ENCODE peak calls at places on chromosomes 4 and X, in ten cellular contexts. T is BJ, I is dermis microvascular lymphatic vessel endothelial cell, J is lower leg skin, Q is KG1, K is PC-9, F is NCI-H1417, G is EL, N is RWPE1, B is lung microvascular endothelial cell. W is an unnamed sample.

GRCh38 chr4:76883147-76883546 is 14.8 kb downstream of the SOWAHB start:
- DNase-seq in T (no peak), Q (no peak), J (no peak), B (peak; percentile 66), F (no peak), G (peak; percentile 44), N (no peak), K (no peak), I (peak; percentile 88), W (peak; percentile 58)

GRCh38 chr4:26839534-26839951 is 21.1 kb upstream of the STIM2 start:
- DNase-seq in T (peak; percentile 74), G (peak; percentile 57), J (no peak), Q (no peak), K (no peak), F (no peak), I (no peak), N (peak; percentile 19), B (no peak), W (no peak)

GRCh38 chr4:183797445-183798248 is 107.5 kb upstream of the STOX2 start:
- DNase-seq in Q (no peak), B (peak; percentile 30), I (no peak), J (no peak), F (peak; percentile 28), N (peak; percentile 33), G (peak; percentile 20), K (peak; percentile 62), T (no peak), W (no peak)

GRCh38 chrX:50075630-50076349 is 125.0 kb downstream of the AKAP4 start:
- DNase-seq in K (no peak), F (no peak), J (no peak), I (no peak), N (no peak), T (no peak), G (no peak), Q (no peak), B (no peak), W (no peak)

GRCh38 chrX:17039826-17040225 is 93.4 kb downstream of the REPS2 start:
- DNase-seq in I (no peak), J (no peak), T (no peak), B (no peak), N (no peak), K (no peak), G (no peak), F (no peak), Q (no peak), W (no peak)

GRCh38 chrX:144293229-144293628 is 409.4 kb downstream of the UBE2NL start:
- DNase-seq in F (no peak), I (no peak), B (no peak), G (no peak), K (no peak), J (no peak), N (no peak), Q (no peak), T (no peak), W (no peak)

GRCh38 chr4:147307896-147308680 is 172.8 kb upstream of the EDNRA start:
- DNase-seq in B (no peak), N (no peak), I (no peak), Q (no peak), T (no peak), J (no peak), F (no peak), K (no peak), G (no peak), W (no peak)

GRCh38 chr4:45063701-45064100 is 337.3 kb upstream of the GNPDA2 start:
- DNase-seq in Q (no peak), F (no peak), I (no peak), N (no peak), J (no peak), G (no peak), B (no peak), T (no peak), K (no peak), W (no peak)

GRCh38 chr4:98000940-98001339 is 142.3 kb downstream of the STPG2 start:
- DNase-seq in K (no peak), T (no peak), I (no peak), Q (no peak), G (no peak), N (no peak), F (no peak), B (no peak), J (no peak), W (no peak)

GRCh38 chr4:26682436-26682835 is 98.6 kb downstream of the TBC1D19 start:
- DNase-seq in F (no peak), I (no peak), Q (no peak), B (no peak), N (no peak), G (no peak), J (no peak), T (no peak), K (no peak), W (no peak)

GRCh38 chr4:134544303-134544761 is 342.7 kb upstream of the PABPC4L start:
- DNase-seq in F (no peak), K (no peak), I (peak; percentile 93), B (peak; percentile 83), Q (no peak), G (peak; percentile 69), N (no peak), T (peak; percentile 92), J (no peak), W (no peak)

GRCh38 chrX:132266583-132267355 is 47.5 kb upstream of the RAP2C start:
- DNase-seq in N (peak; percentile 8), K (no peak), B (no peak), F (no peak), I (no peak), G (no peak), J (no peak), Q (no peak), T (no peak), W (no peak)

GRCh38 chr4:177033130-177033529 is 240.4 kb upstream of the VEGFC start:
- DNase-seq in G (no peak), N (no peak), Q (no peak), F (no peak), K (no peak), T (no peak), B (no peak), I (no peak), J (no peak), W (no peak)

GRCh38 chrX:20266810-20267598 is at the start of gene RPS6KA3:
- DNase-seq in K (peak; percentile 89), G (peak; percentile 83), B (peak; percentile 91), J (peak; percentile 88), N (peak; percentile 75), T (peak; percentile 17), I (peak; percentile 88), Q (peak; percentile 64), F (peak; percentile 88), W (peak; percentile 44)

GRCh38 chrX:13750204-13750603 is 15.7 kb downstream of the OFD1 start:
- DNase-seq in K (no peak), F (peak; percentile 3), G (peak; percentile 14), N (peak; percentile 18), J (no peak), B (peak; percentile 51), I (peak; percentile 45), T (no peak), Q (peak; percentile 7), W (no peak)

GRCh38 chr4:80361329-80361900 is 25.9 kb downstream of the CFAP299 start:
- DNase-seq in Q (no peak), T (no peak), J (no peak), B (peak; percentile 33), F (peak; percentile 52), I (peak; percentile 12), K (no peak), N (peak; percentile 35), G (peak; percentile 33), W (no peak)

GRCh38 chr4:121454251-121454979 is 73.6 kb upstream of the QRFPR start:
- DNase-seq in T (no peak), J (no peak), I (no peak), F (no peak), B (no peak), K (no peak), G (no peak), N (no peak), Q (no peak), W (no peak)

W was measured in pulmonary artery endothelial cell.